ENCODE peak calls at places on chromosomes 6 and 20, in four cellular contexts. One of them, this sample, is unnamed.

GRCh38 chr20:20150241-20150640 is 97.9 kb downstream of the CFAP61 start:
- DNase-seq in mesendoderm: no peak
- DNase-seq in IMR-90: no peak
- DNase-seq in neuronal stem cell: no peak
- DNase-seq in this sample: no peak

GRCh38 chr6:8059129-8059528 is 5.1 kb downstream of the BLOC1S5 start:
- DNase-seq in mesendoderm: no peak
- DNase-seq in IMR-90: peak
- DNase-seq in neuronal stem cell: no peak
- DNase-seq in this sample: peak

GRCh38 chr6:129628101-129628815 is 81.7 kb downstream of the ARHGAP18 start:
- DNase-seq in mesendoderm: no peak
- DNase-seq in IMR-90: no peak
- DNase-seq in neuronal stem cell: no peak
- DNase-seq in this sample: no peak

GRCh38 chr6:6176829-6177228 is 143.6 kb downstream of the F13A1 start:
- DNase-seq in mesendoderm: no peak
- DNase-seq in IMR-90: no peak
- DNase-seq in neuronal stem cell: no peak
- DNase-seq in this sample: no peak

GRCh38 chr20:5656136-5656535 is 94.1 kb upstream of the SHLD1 start:
- DNase-seq in mesendoderm: no peak
- DNase-seq in IMR-90: no peak
- DNase-seq in neuronal stem cell: no peak
- DNase-seq in this sample: no peak

GRCh38 chr6:140344149-140344913 is 969.9 kb upstream of the CITED2 start:
- DNase-seq in mesendoderm: peak
- DNase-seq in IMR-90: peak
- DNase-seq in neuronal stem cell: no peak
- DNase-seq in this sample: peak

GRCh38 chr6:134537146-134537555 is 219.2 kb upstream of the SGK1 start:
- DNase-seq in mesendoderm: peak
- DNase-seq in IMR-90: peak
- DNase-seq in neuronal stem cell: no peak
- DNase-seq in this sample: peak

GRCh38 chr20:7113577-7114466 is 346.3 kb downstream of the BMP2 start:
- DNase-seq in mesendoderm: peak
- DNase-seq in IMR-90: peak
- DNase-seq in neuronal stem cell: peak
- DNase-seq in this sample: peak

GRCh38 chr6:129680633-129681032 is 29.3 kb downstream of the ARHGAP18 start:
- DNase-seq in mesendoderm: no peak
- DNase-seq in IMR-90: no peak
- DNase-seq in neuronal stem cell: no peak
- DNase-seq in this sample: no peak

GRCh38 chr6:10276106-10276505 is 138.8 kb downstream of the TFAP2A start:
- DNase-seq in mesendoderm: no peak
- DNase-seq in IMR-90: peak
- DNase-seq in neuronal stem cell: no peak
- DNase-seq in this sample: no peak

GRCh38 chr6:42860481-42860880 is 18.9 kb upstream of the RPL7L1 start:
- DNase-seq in mesendoderm: no peak
- DNase-seq in IMR-90: no peak
- DNase-seq in neuronal stem cell: no peak
- DNase-seq in this sample: no peak

GRCh38 chr6:168376811-168377480 is 57.4 kb upstream of the DACT2 start:
- DNase-seq in mesendoderm: no peak
- DNase-seq in IMR-90: no peak
- DNase-seq in neuronal stem cell: no peak
- DNase-seq in this sample: no peak

GRCh38 chr20:58246346-58246745 is 17.9 kb upstream of the ANKRD60 start:
- DNase-seq in mesendoderm: peak
- DNase-seq in IMR-90: no peak
- DNase-seq in neuronal stem cell: no peak
- DNase-seq in this sample: peak

GRCh38 chr20:38805502-38805957 is at the start of gene PPP1R16B:
- DNase-seq in mesendoderm: peak
- DNase-seq in IMR-90: no peak
- DNase-seq in neuronal stem cell: peak
- DNase-seq in this sample: peak

GRCh38 chr6:15519681-15520080 is 143.1 kb downstream of the DTNBP1 start:
- DNase-seq in mesendoderm: no peak
- DNase-seq in IMR-90: no peak
- DNase-seq in neuronal stem cell: no peak
- DNase-seq in this sample: no peak

GRCh38 chr6:39370021-39370420 is 47.5 kb upstream of the KCNK16 start:
- DNase-seq in mesendoderm: no peak
- DNase-seq in IMR-90: no peak
- DNase-seq in neuronal stem cell: no peak
- DNase-seq in this sample: no peak

GRCh38 chr6:33841868-33842267 is 38.1 kb upstream of the MLN start:
- DNase-seq in mesendoderm: no peak
- DNase-seq in IMR-90: no peak
- DNase-seq in neuronal stem cell: no peak
- DNase-seq in this sample: no peak

GRCh38 chr20:51125774-51126173 is 102.9 kb upstream of the KCNG1 start:
- DNase-seq in mesendoderm: no peak
- DNase-seq in IMR-90: no peak
- DNase-seq in neuronal stem cell: no peak
- DNase-seq in this sample: no peak

DNA sequence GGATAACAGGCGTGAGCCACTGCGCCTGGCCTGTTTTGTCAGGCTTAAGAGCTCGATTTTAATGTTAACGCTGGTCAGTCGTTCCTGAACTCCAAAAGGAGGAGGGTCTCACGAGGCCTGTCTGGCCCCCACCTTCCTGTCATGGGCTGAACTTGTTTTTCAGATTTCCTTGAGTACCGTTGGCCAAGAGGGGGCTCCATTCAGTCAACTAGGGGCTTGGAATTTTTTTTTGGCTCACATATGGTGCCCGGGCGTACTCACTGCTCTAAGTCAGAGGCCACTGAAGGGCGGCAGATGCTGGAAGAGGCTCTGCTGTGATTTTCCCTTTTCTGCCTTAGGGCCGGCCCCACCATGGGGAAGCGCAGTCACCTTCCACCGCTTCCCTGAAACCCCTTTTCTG is 6.9 kb upstream of the BIRC7 start:
- DNase-seq in mesendoderm: peak
- DNase-seq in IMR-90: no peak
- DNase-seq in neuronal stem cell: no peak
- DNase-seq in this sample: no peak
- H3K4ac ChIP-seq in mesendoderm: no peak
- H3K4ac ChIP-seq in IMR-90: no peak
- H3K4ac ChIP-seq in neuronal stem cell: no peak
- H3K4ac ChIP-seq in this sample: no peak

GRCh38 chr6:37514377-37514776 is 14.7 kb upstream of the CCDC167 start:
- DNase-seq in mesendoderm: peak
- DNase-seq in IMR-90: peak
- DNase-seq in neuronal stem cell: no peak
- DNase-seq in this sample: peak

GRCh38 chr6:37513155-37513554 is 13.5 kb upstream of the CCDC167 start:
- DNase-seq in mesendoderm: no peak
- DNase-seq in IMR-90: no peak
- DNase-seq in neuronal stem cell: no peak
- DNase-seq in this sample: no peak

GRCh38 chr6:37512400-37512958 is 12.8 kb upstream of the CCDC167 start:
- DNase-seq in mesendoderm: peak
- DNase-seq in IMR-90: no peak
- DNase-seq in neuronal stem cell: no peak
- DNase-seq in this sample: no peak

GRCh38 chr6:37514840-37515239 is 15.1 kb upstream of the CCDC167 start:
- DNase-seq in mesendoderm: no peak
- DNase-seq in IMR-90: no peak
- DNase-seq in neuronal stem cell: no peak
- DNase-seq in this sample: no peak

DNA sequence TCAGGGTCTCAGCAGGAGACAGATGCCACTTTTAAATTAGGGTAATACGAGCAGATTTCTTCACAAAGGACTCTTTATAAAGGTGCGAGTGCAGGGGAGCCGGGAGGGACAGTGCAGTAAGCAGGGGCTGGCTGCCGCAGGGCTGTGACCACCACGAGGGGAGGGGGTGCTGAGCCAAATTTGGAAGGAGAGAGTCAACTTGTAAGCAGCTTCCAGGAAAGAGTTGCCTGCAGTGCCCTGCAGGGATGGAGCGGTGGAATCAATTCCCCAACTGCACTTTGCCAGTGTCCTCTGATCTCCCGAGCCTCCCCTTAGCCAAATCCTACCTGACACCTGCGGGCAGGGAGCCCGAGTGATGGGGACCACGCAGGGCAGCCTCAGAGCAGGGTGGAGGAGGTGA is 13.9 kb upstream of the CCDC167 start:
- DNase-seq in mesendoderm: peak
- DNase-seq in IMR-90: no peak
- DNase-seq in neuronal stem cell: no peak
- DNase-seq in this sample: no peak
- H3K18ac ChIP-seq in mesendoderm: no peak
- H3K18ac ChIP-seq in IMR-90: no peak
- H3K18ac ChIP-seq in neuronal stem cell: peak
- H3K18ac ChIP-seq in this sample: no peak

GRCh38 chr6:47097092-47097945 is 55.2 kb upstream of the ADGRF1 start:
- DNase-seq in mesendoderm: peak
- DNase-seq in IMR-90: peak
- DNase-seq in neuronal stem cell: peak
- DNase-seq in this sample: peak
- H2AK5ac ChIP-seq in mesendoderm: no peak
- H2AK5ac ChIP-seq in IMR-90: no peak
- H2AK5ac ChIP-seq in neuronal stem cell: no peak
- H2AK5ac ChIP-seq in this sample: peak

GRCh38 chr20:37245671-37246237 is 15.9 kb downstream of the GHRH start:
- DNase-seq in mesendoderm: no peak
- DNase-seq in IMR-90: no peak
- DNase-seq in neuronal stem cell: peak
- DNase-seq in this sample: no peak
- H3K4ac ChIP-seq in mesendoderm: no peak
- H3K4ac ChIP-seq in IMR-90: no peak
- H3K4ac ChIP-seq in neuronal stem cell: no peak
- H3K4ac ChIP-seq in this sample: no peak

GRCh38 chr20:48195121-48195870 is 410.0 kb upstream of the SULF2 start:
- DNase-seq in mesendoderm: no peak
- DNase-seq in IMR-90: no peak
- DNase-seq in neuronal stem cell: no peak
- DNase-seq in this sample: no peak

GRCh38 chr20:48196486-48196885 is 411.2 kb upstream of the SULF2 start:
- DNase-seq in mesendoderm: peak
- DNase-seq in IMR-90: no peak
- DNase-seq in neuronal stem cell: no peak
- DNase-seq in this sample: no peak

GRCh38 chr20:48197034-48197433 is 411.8 kb upstream of the SULF2 start:
- DNase-seq in mesendoderm: no peak
- DNase-seq in IMR-90: no peak
- DNase-seq in neuronal stem cell: no peak
- DNase-seq in this sample: no peak

GRCh38 chr20:48194578-48194977 is 409.3 kb upstream of the SULF2 start:
- DNase-seq in mesendoderm: no peak
- DNase-seq in IMR-90: no peak
- DNase-seq in neuronal stem cell: no peak
- DNase-seq in this sample: no peak

DNA sequence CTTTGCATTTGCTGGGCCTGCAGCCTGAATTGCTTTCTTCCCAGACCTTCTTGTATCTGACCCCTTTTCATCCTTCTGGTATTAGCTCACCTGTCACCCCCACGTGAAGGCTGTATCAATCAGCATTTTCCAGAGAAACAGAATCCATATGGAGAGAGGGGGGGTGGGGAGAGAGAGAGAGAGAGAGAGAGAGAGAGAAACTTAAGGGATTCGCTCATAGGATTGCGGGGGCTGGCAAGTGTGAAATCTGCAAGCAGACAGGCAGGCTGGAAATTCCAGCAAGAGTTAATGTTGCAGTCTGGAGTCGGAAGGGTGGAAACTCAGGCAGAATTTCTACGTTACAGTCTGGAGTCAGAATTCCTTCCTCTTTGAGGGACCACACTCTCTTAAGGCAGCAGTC is 410.7 kb upstream of the SULF2 start:
- DNase-seq in mesendoderm: peak
- DNase-seq in IMR-90: no peak
- DNase-seq in neuronal stem cell: no peak
- DNase-seq in this sample: no peak
- H3K18ac ChIP-seq in mesendoderm: no peak
- H3K18ac ChIP-seq in IMR-90: no peak
- H3K18ac ChIP-seq in neuronal stem cell: peak
- H3K18ac ChIP-seq in this sample: no peak

DNA sequence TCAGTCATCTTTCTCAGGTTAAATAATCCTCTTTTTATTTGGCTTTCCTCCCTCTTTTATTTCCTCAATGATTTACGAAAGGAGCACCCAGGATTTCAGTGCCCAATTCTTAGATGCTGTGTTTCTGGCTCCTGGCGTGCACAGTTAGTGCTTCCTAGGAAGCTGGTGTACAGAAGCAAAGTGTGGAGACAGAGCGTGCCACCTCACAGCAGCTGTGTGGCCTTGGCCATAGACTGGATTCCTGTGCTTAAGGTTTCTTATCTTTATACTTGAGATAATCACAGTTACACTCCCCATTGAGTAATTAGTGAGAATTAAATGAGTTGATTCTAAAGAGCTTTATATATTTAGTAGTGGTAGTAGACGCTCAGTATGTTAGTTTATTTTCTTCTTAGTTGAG is 39.7 kb upstream of the GJA1 start:
- DNase-seq in mesendoderm: peak
- DNase-seq in IMR-90: no peak
- DNase-seq in neuronal stem cell: no peak
- DNase-seq in this sample: no peak
- H2AK5ac ChIP-seq in mesendoderm: no peak
- H2AK5ac ChIP-seq in IMR-90: no peak
- H2AK5ac ChIP-seq in neuronal stem cell: no peak
- H2AK5ac ChIP-seq in this sample: no peak

DNA sequence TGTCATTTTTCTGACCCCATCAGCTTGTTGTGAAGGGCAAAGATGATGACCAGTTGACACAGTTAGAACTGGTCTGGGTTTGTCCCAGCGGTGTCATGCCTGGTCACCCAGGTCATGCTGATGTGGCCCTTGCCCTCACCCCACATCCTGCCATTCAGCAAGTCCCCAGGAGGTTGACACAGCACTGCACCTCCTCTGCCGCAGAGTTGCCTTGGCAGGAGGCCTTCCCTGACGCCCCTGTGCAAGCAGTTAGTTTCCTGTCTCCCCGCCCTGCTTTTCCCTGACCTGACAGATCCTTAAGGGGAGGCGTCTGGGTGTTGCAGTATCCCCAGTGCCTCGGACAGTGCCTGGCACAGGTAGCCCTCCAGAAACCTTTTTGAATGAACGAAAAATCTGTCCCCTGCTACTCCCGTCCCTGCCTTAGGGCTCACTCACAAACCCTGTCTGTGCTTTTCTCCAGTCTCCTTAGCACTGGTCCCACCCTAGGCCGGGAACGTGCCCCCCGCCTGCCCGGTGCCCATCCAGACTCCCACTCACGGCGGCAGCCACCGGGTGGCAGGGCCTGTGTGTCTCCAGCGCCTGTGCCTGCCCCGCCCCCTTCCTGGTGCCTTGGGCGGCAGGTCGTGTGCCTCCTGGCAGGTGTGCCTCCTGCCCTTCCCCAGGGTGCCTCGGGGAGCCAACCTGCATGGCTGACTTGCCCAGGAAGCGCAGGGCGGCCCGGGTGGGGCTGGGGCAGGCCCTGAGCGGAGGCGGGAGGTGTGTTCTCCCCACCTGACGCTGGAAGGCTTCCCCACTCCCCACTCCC is 146.3 kb upstream of the RNF24 start:
- DNase-seq in mesendoderm: no peak
- DNase-seq in IMR-90: no peak
- DNase-seq in neuronal stem cell: no peak
- DNase-seq in this sample: peak
- H3K4ac ChIP-seq in mesendoderm: no peak
- H3K4ac ChIP-seq in IMR-90: peak
- H3K4ac ChIP-seq in neuronal stem cell: peak
- H3K4ac ChIP-seq in this sample: peak

GRCh38 chr6:41585605-41586004 is 39.4 kb downstream of the FOXP4 start:
- DNase-seq in mesendoderm: no peak
- DNase-seq in IMR-90: no peak
- DNase-seq in neuronal stem cell: no peak
- DNase-seq in this sample: no peak
- H3K18ac ChIP-seq in mesendoderm: no peak
- H3K18ac ChIP-seq in IMR-90: no peak
- H3K18ac ChIP-seq in neuronal stem cell: peak
- H3K18ac ChIP-seq in this sample: no peak